ENCODE peak calls at places on chromosomes 11 and 22, in five cellular contexts. B is progenitor cell of endocrine pancreas, W is heart left ventricle, Z is fibroblast of mammary gland, H is SHP77 treated with DMSO at 0.1 percent for 48 hours. P is an unnamed sample.

GRCh38 chr11:83793332-83793731 is 507.2 kb upstream of the CCDC90B start:
- DNase-seq in B (no peak), Z (no peak), H (no peak), W (no peak), P (no peak)

GRCh38 chr11:36033082-36033751 is 89.4 kb downstream of the LDLRAD3 start:
- DNase-seq in W (no peak), H (no peak), B (no peak), Z (no peak), P (no peak)

GRCh38 chr22:45885941-45886395 is 91.0 kb downstream of the WNT7B start:
- DNase-seq in B (no peak), W (peak), H (no peak), Z (no peak), P (peak)

GRCh38 chr22:43946391-43946680 is 8.9 kb upstream of the SAMM50 start:
- DNase-seq in Z (no peak), B (no peak), W (no peak), H (no peak), P (no peak)

GRCh38 chr11:92272651-92273050 is 48.0 kb downstream of the FAT3 start:
- DNase-seq in B (no peak), Z (no peak), W (no peak), H (no peak), P (peak)

GRCh38 chr11:33692013-33692504 is 8.6 kb downstream of the C11orf91 start:
- DNase-seq in W (no peak), H (peak), Z (peak), B (no peak), P (peak)

GRCh38 chr11:47983464-47984397 is 3.4 kb downstream of the PTPRJ start:
- DNase-seq in B (no peak), H (no peak), W (no peak), Z (peak), P (no peak)

GRCh38 chr22:22144858-22145257 is 99.7 kb upstream of the VPREB1 start:
- DNase-seq in H (no peak), B (no peak), W (no peak), Z (peak), P (no peak)

GRCh38 chr22:20758688-20759087 is 15.2 kb upstream of the SERPIND1 start:
- DNase-seq in W (no peak), H (no peak), B (no peak), Z (no peak), P (no peak)

GRCh38 chr11:120212259-120212888 is 1.5 kb downstream of the OAF start:
- DNase-seq in H (no peak), Z (no peak), W (peak), B (no peak), P (no peak)

GRCh38 chr22:46149998-46150549 is at the start of gene PPARA:
- DNase-seq in B (peak), W (peak), Z (peak), H (peak), P (peak)

GRCh38 chr11:72687326-72687725 is 13.1 kb upstream of the PDE2A start:
- DNase-seq in H (no peak), W (no peak), Z (no peak), B (no peak), P (no peak)

GRCh38 chr11:18775492-18776292 is 15.9 kb downstream of the PTPN5 start:
- DNase-seq in W (peak), H (no peak), B (peak), Z (peak), P (peak)

GRCh38 chr11:76083563-76084451 is 122.5 kb downstream of the WNT11 start:
- DNase-seq in Z (peak), B (no peak), H (no peak), W (no peak), P (no peak)

GRCh38 chr11:24513837-24514594 is 17.2 kb downstream of the LUZP2 start:
- DNase-seq in B (no peak), Z (no peak), W (no peak), H (no peak), P (no peak)

GRCh38 chr11:12789574-12789973 is 115.4 kb downstream of the TEAD1 start:
- DNase-seq in B (no peak), Z (no peak), H (no peak), W (peak), P (peak)

GRCh38 chr11:12787847-12788246 is 113.6 kb downstream of the TEAD1 start:
- DNase-seq in H (no peak), W (no peak), Z (peak), B (no peak), P (peak)

GRCh38 chr11:131118247-131118646 is 202.0 kb upstream of the SNX19 start:
- DNase-seq in B (no peak), H (no peak), Z (no peak), W (no peak), P (no peak)

GRCh38 chr11:83285131-83285770 is 916 bp downstream of the CCDC90B start:
- DNase-seq in Z (no peak), B (no peak), H (no peak), W (no peak), P (no peak)

GRCh38 chr11:61168292-61168691 is 7.1 kb upstream of the VPS37C start:
- DNase-seq in H (no peak), Z (no peak), W (no peak), B (no peak), P (no peak)

GRCh38 chr22:47038206-47038835 is 275.9 kb downstream of the TBC1D22A start:
- DNase-seq in W (peak), Z (no peak), B (no peak), H (no peak), P (no peak)

GRCh38 chr22:46023558-46023981 is 46.6 kb upstream of the WNT7B start:
- DNase-seq in H (no peak), B (no peak), Z (peak), W (peak), P (no peak)

P was measured in right cardiac atrium.